ENCODE peak calls at places on chromosomes 5 and 9, in seven cellular contexts. One of them, this sample, is unnamed.

GRCh38 chr5:91178461-91178860 is 204.7 kb downstream of the ARRDC3 start:
- DNase-seq in mesothelial cell of epicardium: no peak
- DNase-seq in activated T-helper 2 cell treated with anti-CD3 and anti-CD28 coated beads, Interferon-gamma antibody, Interleukin-2, Interleukin-4, amounts not matched to agents 10 μg/mL and 5 μg/mL and 100 μg/mL, durations not matched to agents 14 hours and 24 hours and 36 hours: no peak
- DNase-seq in T1000: no peak
- DNase-seq in heart right ventricle: no peak
- DNase-seq in T-helper 2 cell: no peak
- DNase-seq in iPS DF 19.7: no peak
- DNase-seq in this sample: no peak

GRCh38 chr9:35935755-35936509 is 22.0 kb downstream of the OR2S2 start:
- DNase-seq in mesothelial cell of epicardium: no peak
- DNase-seq in activated T-helper 2 cell treated with anti-CD3 and anti-CD28 coated beads, Interferon-gamma antibody, Interleukin-2, Interleukin-4, amounts not matched to agents 10 μg/mL and 5 μg/mL and 100 μg/mL, durations not matched to agents 14 hours and 24 hours and 36 hours: no peak
- DNase-seq in T1000: no peak
- DNase-seq in heart right ventricle: no peak
- DNase-seq in T-helper 2 cell: no peak
- DNase-seq in iPS DF 19.7: no peak
- DNase-seq in this sample: no peak

GRCh38 chr5:1564182-1564748 is 40.5 kb upstream of the LPCAT1 start:
- DNase-seq in mesothelial cell of epicardium: no peak
- DNase-seq in activated T-helper 2 cell treated with anti-CD3 and anti-CD28 coated beads, Interferon-gamma antibody, Interleukin-2, Interleukin-4, amounts not matched to agents 10 μg/mL and 5 μg/mL and 100 μg/mL, durations not matched to agents 14 hours and 24 hours and 36 hours: no peak
- DNase-seq in T1000: peak
- DNase-seq in heart right ventricle: no peak
- DNase-seq in T-helper 2 cell: no peak
- DNase-seq in iPS DF 19.7: no peak
- DNase-seq in this sample: no peak

GRCh38 chr9:131715906-131716305 is 24.0 kb downstream of the RAPGEF1 start:
- DNase-seq in mesothelial cell of epicardium: no peak
- DNase-seq in activated T-helper 2 cell treated with anti-CD3 and anti-CD28 coated beads, Interferon-gamma antibody, Interleukin-2, Interleukin-4, amounts not matched to agents 10 μg/mL and 5 μg/mL and 100 μg/mL, durations not matched to agents 14 hours and 24 hours and 36 hours: no peak
- DNase-seq in T1000: no peak
- DNase-seq in heart right ventricle: peak
- DNase-seq in T-helper 2 cell: no peak
- DNase-seq in iPS DF 19.7: no peak
- DNase-seq in this sample: no peak

GRCh38 chr5:80799041-80799440 is 144.3 kb upstream of the DHFR start:
- DNase-seq in mesothelial cell of epicardium: no peak
- DNase-seq in activated T-helper 2 cell treated with anti-CD3 and anti-CD28 coated beads, Interferon-gamma antibody, Interleukin-2, Interleukin-4, amounts not matched to agents 10 μg/mL and 5 μg/mL and 100 μg/mL, durations not matched to agents 14 hours and 24 hours and 36 hours: no peak
- DNase-seq in T1000: no peak
- DNase-seq in heart right ventricle: no peak
- DNase-seq in T-helper 2 cell: no peak
- DNase-seq in iPS DF 19.7: no peak
- DNase-seq in this sample: no peak

GRCh38 chr9:129936222-129936621 is 101.0 kb downstream of the USP20 start:
- DNase-seq in mesothelial cell of epicardium: no peak
- DNase-seq in activated T-helper 2 cell treated with anti-CD3 and anti-CD28 coated beads, Interferon-gamma antibody, Interleukin-2, Interleukin-4, amounts not matched to agents 10 μg/mL and 5 μg/mL and 100 μg/mL, durations not matched to agents 14 hours and 24 hours and 36 hours: no peak
- DNase-seq in T1000: no peak
- DNase-seq in heart right ventricle: no peak
- DNase-seq in T-helper 2 cell: no peak
- DNase-seq in iPS DF 19.7: no peak
- DNase-seq in this sample: no peak

GRCh38 chr5:118468085-118468484 is 520.3 kb downstream of the DTWD2 start:
- DNase-seq in mesothelial cell of epicardium: no peak
- DNase-seq in activated T-helper 2 cell treated with anti-CD3 and anti-CD28 coated beads, Interferon-gamma antibody, Interleukin-2, Interleukin-4, amounts not matched to agents 10 μg/mL and 5 μg/mL and 100 μg/mL, durations not matched to agents 14 hours and 24 hours and 36 hours: no peak
- DNase-seq in T1000: no peak
- DNase-seq in heart right ventricle: no peak
- DNase-seq in T-helper 2 cell: no peak
- DNase-seq in iPS DF 19.7: no peak
- DNase-seq in this sample: no peak

GRCh38 chr5:68834486-68834885 is 259.3 kb upstream of the SLC30A5 start:
- DNase-seq in mesothelial cell of epicardium: no peak
- DNase-seq in activated T-helper 2 cell treated with anti-CD3 and anti-CD28 coated beads, Interferon-gamma antibody, Interleukin-2, Interleukin-4, amounts not matched to agents 10 μg/mL and 5 μg/mL and 100 μg/mL, durations not matched to agents 14 hours and 24 hours and 36 hours: no peak
- DNase-seq in T1000: no peak
- DNase-seq in heart right ventricle: no peak
- DNase-seq in T-helper 2 cell: no peak
- DNase-seq in iPS DF 19.7: no peak
- DNase-seq in this sample: no peak

GRCh38 chr5:170337055-170337454 is 39.5 kb upstream of the LCP2 start:
- DNase-seq in mesothelial cell of epicardium: no peak
- DNase-seq in activated T-helper 2 cell treated with anti-CD3 and anti-CD28 coated beads, Interferon-gamma antibody, Interleukin-2, Interleukin-4, amounts not matched to agents 10 μg/mL and 5 μg/mL and 100 μg/mL, durations not matched to agents 14 hours and 24 hours and 36 hours: no peak
- DNase-seq in T1000: no peak
- DNase-seq in heart right ventricle: no peak
- DNase-seq in T-helper 2 cell: no peak
- DNase-seq in iPS DF 19.7: no peak
- DNase-seq in this sample: no peak

This sample was measured in HEK293T.